ENCODE peak calls at places on chromosomes 3 and 15, in seven cellular contexts. One of them, this sample, is unnamed.

GRCh38 chr15:82197734-82198594 is 64.6 kb downstream of the EFL1 start:
- DNase-seq in Kasumi-1: peak
- DNase-seq in NCI-H774: peak
- DNase-seq in natural killer cell treated with Interleukin-12 subunit alpha and Interleukin-12 subunit beta and Interleukin-15 and Interleukin-18, amount 100 ng/mL, for 72 hours: peak
- DNase-seq in progenitor cell of endocrine pancreas: peak
- DNase-seq in memory B cell: peak
- DNase-seq in mucosa of descending colon: no peak
- DNase-seq in this sample: no peak

GRCh38 chr3:162492446-162493081 is 996.0 kb downstream of the OTOL1 start:
- DNase-seq in Kasumi-1: no peak
- DNase-seq in NCI-H774: no peak
- DNase-seq in natural killer cell treated with Interleukin-12 subunit alpha and Interleukin-12 subunit beta and Interleukin-15 and Interleukin-18, amount 100 ng/mL, for 72 hours: no peak
- DNase-seq in progenitor cell of endocrine pancreas: no peak
- DNase-seq in memory B cell: no peak
- DNase-seq in mucosa of descending colon: no peak
- DNase-seq in this sample: no peak

GRCh38 chr3:146155022-146155421 is 6.0 kb downstream of the PLOD2 start:
- DNase-seq in Kasumi-1: no peak
- DNase-seq in NCI-H774: no peak
- DNase-seq in natural killer cell treated with Interleukin-12 subunit alpha and Interleukin-12 subunit beta and Interleukin-15 and Interleukin-18, amount 100 ng/mL, for 72 hours: no peak
- DNase-seq in progenitor cell of endocrine pancreas: no peak
- DNase-seq in memory B cell: no peak
- DNase-seq in mucosa of descending colon: no peak
- DNase-seq in this sample: no peak

GRCh38 chr3:12708584-12709192 is 44.8 kb upstream of the RAF1 start:
- DNase-seq in Kasumi-1: no peak
- DNase-seq in NCI-H774: no peak
- DNase-seq in natural killer cell treated with Interleukin-12 subunit alpha and Interleukin-12 subunit beta and Interleukin-15 and Interleukin-18, amount 100 ng/mL, for 72 hours: no peak
- DNase-seq in progenitor cell of endocrine pancreas: no peak
- DNase-seq in memory B cell: no peak
- DNase-seq in mucosa of descending colon: no peak
- DNase-seq in this sample: no peak

GRCh38 chr3:99678023-99678422 is 39.6 kb downstream of the COL8A1 start:
- DNase-seq in Kasumi-1: no peak
- DNase-seq in NCI-H774: no peak
- DNase-seq in natural killer cell treated with Interleukin-12 subunit alpha and Interleukin-12 subunit beta and Interleukin-15 and Interleukin-18, amount 100 ng/mL, for 72 hours: no peak
- DNase-seq in progenitor cell of endocrine pancreas: no peak
- DNase-seq in memory B cell: no peak
- DNase-seq in mucosa of descending colon: no peak
- DNase-seq in this sample: no peak

GRCh38 chr3:151960956-151961580 is 87.6 kb downstream of the SUCNR1 start:
- DNase-seq in Kasumi-1: no peak
- DNase-seq in NCI-H774: no peak
- DNase-seq in natural killer cell treated with Interleukin-12 subunit alpha and Interleukin-12 subunit beta and Interleukin-15 and Interleukin-18, amount 100 ng/mL, for 72 hours: no peak
- DNase-seq in progenitor cell of endocrine pancreas: no peak
- DNase-seq in memory B cell: no peak
- DNase-seq in mucosa of descending colon: no peak
- DNase-seq in this sample: no peak

GRCh38 chr3:109713288-109713687 is 375.9 kb upstream of the DPPA4 start:
- DNase-seq in Kasumi-1: no peak
- DNase-seq in NCI-H774: no peak
- DNase-seq in natural killer cell treated with Interleukin-12 subunit alpha and Interleukin-12 subunit beta and Interleukin-15 and Interleukin-18, amount 100 ng/mL, for 72 hours: no peak
- DNase-seq in progenitor cell of endocrine pancreas: no peak
- DNase-seq in memory B cell: no peak
- DNase-seq in mucosa of descending colon: no peak
- DNase-seq in this sample: no peak

GRCh38 chr3:41808152-41808551 is 153.8 kb downstream of the ULK4 start:
- DNase-seq in Kasumi-1: peak
- DNase-seq in NCI-H774: no peak
- DNase-seq in natural killer cell treated with Interleukin-12 subunit alpha and Interleukin-12 subunit beta and Interleukin-15 and Interleukin-18, amount 100 ng/mL, for 72 hours: no peak
- DNase-seq in progenitor cell of endocrine pancreas: no peak
- DNase-seq in memory B cell: no peak
- DNase-seq in mucosa of descending colon: no peak
- DNase-seq in this sample: no peak

GRCh38 chr3:45082139-45082538 is 56.0 kb downstream of the CLEC3B start:
- DNase-seq in Kasumi-1: no peak
- DNase-seq in NCI-H774: no peak
- DNase-seq in natural killer cell treated with Interleukin-12 subunit alpha and Interleukin-12 subunit beta and Interleukin-15 and Interleukin-18, amount 100 ng/mL, for 72 hours: no peak
- DNase-seq in progenitor cell of endocrine pancreas: no peak
- DNase-seq in memory B cell: no peak
- DNase-seq in mucosa of descending colon: no peak
- DNase-seq in this sample: no peak

GRCh38 chr3:105763674-105764036 is 105.2 kb downstream of the CBLB start:
- DNase-seq in Kasumi-1: no peak
- DNase-seq in NCI-H774: no peak
- DNase-seq in natural killer cell treated with Interleukin-12 subunit alpha and Interleukin-12 subunit beta and Interleukin-15 and Interleukin-18, amount 100 ng/mL, for 72 hours: no peak
- DNase-seq in progenitor cell of endocrine pancreas: no peak
- DNase-seq in memory B cell: no peak
- DNase-seq in mucosa of descending colon: no peak
- DNase-seq in this sample: no peak

GRCh38 chr3:57951106-57951882 is 56.9 kb upstream of the FLNB start:
- DNase-seq in Kasumi-1: peak
- DNase-seq in NCI-H774: no peak
- DNase-seq in natural killer cell treated with Interleukin-12 subunit alpha and Interleukin-12 subunit beta and Interleukin-15 and Interleukin-18, amount 100 ng/mL, for 72 hours: no peak
- DNase-seq in progenitor cell of endocrine pancreas: no peak
- DNase-seq in memory B cell: no peak
- DNase-seq in mucosa of descending colon: peak
- DNase-seq in this sample: peak

GRCh38 chr15:59688383-59688887 is 685 bp downstream of the BNIP2 start:
- DNase-seq in Kasumi-1: peak
- DNase-seq in NCI-H774: no peak
- DNase-seq in natural killer cell treated with Interleukin-12 subunit alpha and Interleukin-12 subunit beta and Interleukin-15 and Interleukin-18, amount 100 ng/mL, for 72 hours: no peak
- DNase-seq in progenitor cell of endocrine pancreas: no peak
- DNase-seq in memory B cell: no peak
- DNase-seq in mucosa of descending colon: no peak
- DNase-seq in this sample: no peak

GRCh38 chr3:184320099-184320445 is 5.7 kb downstream of the EIF4G1 start:
- DNase-seq in Kasumi-1: peak
- DNase-seq in NCI-H774: peak
- DNase-seq in natural killer cell treated with Interleukin-12 subunit alpha and Interleukin-12 subunit beta and Interleukin-15 and Interleukin-18, amount 100 ng/mL, for 72 hours: no peak
- DNase-seq in progenitor cell of endocrine pancreas: no peak
- DNase-seq in memory B cell: no peak
- DNase-seq in mucosa of descending colon: peak
- DNase-seq in this sample: peak

GRCh38 chr3:112096176-112096575 is 10.0 kb downstream of the C3orf52 start:
- DNase-seq in Kasumi-1: no peak
- DNase-seq in NCI-H774: no peak
- DNase-seq in natural killer cell treated with Interleukin-12 subunit alpha and Interleukin-12 subunit beta and Interleukin-15 and Interleukin-18, amount 100 ng/mL, for 72 hours: no peak
- DNase-seq in progenitor cell of endocrine pancreas: no peak
- DNase-seq in memory B cell: no peak
- DNase-seq in mucosa of descending colon: no peak
- DNase-seq in this sample: no peak

GRCh38 chr3:176906046-176906905 is 291.0 kb downstream of the TBL1XR1 start:
- DNase-seq in Kasumi-1: no peak
- DNase-seq in NCI-H774: peak
- DNase-seq in natural killer cell treated with Interleukin-12 subunit alpha and Interleukin-12 subunit beta and Interleukin-15 and Interleukin-18, amount 100 ng/mL, for 72 hours: no peak
- DNase-seq in progenitor cell of endocrine pancreas: no peak
- DNase-seq in memory B cell: no peak
- DNase-seq in mucosa of descending colon: no peak
- DNase-seq in this sample: no peak

GRCh38 chr3:195071916-195072820 is 198.8 kb downstream of the XXYLT1 start:
- DNase-seq in Kasumi-1: no peak
- DNase-seq in NCI-H774: no peak
- DNase-seq in natural killer cell treated with Interleukin-12 subunit alpha and Interleukin-12 subunit beta and Interleukin-15 and Interleukin-18, amount 100 ng/mL, for 72 hours: no peak
- DNase-seq in progenitor cell of endocrine pancreas: no peak
- DNase-seq in memory B cell: no peak
- DNase-seq in mucosa of descending colon: no peak
- DNase-seq in this sample: peak

GRCh38 chr3:79477242-79477641 is 290.6 kb downstream of the ROBO1 start:
- DNase-seq in Kasumi-1: no peak
- DNase-seq in NCI-H774: no peak
- DNase-seq in natural killer cell treated with Interleukin-12 subunit alpha and Interleukin-12 subunit beta and Interleukin-15 and Interleukin-18, amount 100 ng/mL, for 72 hours: no peak
- DNase-seq in progenitor cell of endocrine pancreas: no peak
- DNase-seq in memory B cell: no peak
- DNase-seq in mucosa of descending colon: no peak
- DNase-seq in this sample: no peak

GRCh38 chr3:183349421-183350157 is 78.8 kb downstream of the MCF2L2 start:
- DNase-seq in Kasumi-1: no peak
- DNase-seq in NCI-H774: peak
- DNase-seq in natural killer cell treated with Interleukin-12 subunit alpha and Interleukin-12 subunit beta and Interleukin-15 and Interleukin-18, amount 100 ng/mL, for 72 hours: no peak
- DNase-seq in progenitor cell of endocrine pancreas: no peak
- DNase-seq in memory B cell: no peak
- DNase-seq in mucosa of descending colon: no peak
- DNase-seq in this sample: no peak